ENCODE peak calls at places on chromosomes 3 and 15, in eight cellular contexts. One of them, this sample, is unnamed.

GRCh38 chr3:143170676-143171075 is 51.1 kb downstream of the CHST2 start:
- DNase-seq in lower lobe of right lung: no peak
- DNase-seq in substantia nigra: no peak
- DNase-seq in choroid plexus epithelial cell: peak
- DNase-seq in EL: peak
- DNase-seq in prostate gland: no peak
- DNase-seq in T-cell: no peak
- DNase-seq in Caki2: no peak
- DNase-seq in this sample: no peak

GRCh38 chr15:63186065-63186464 is 3.3 kb upstream of the RAB8B start:
- DNase-seq in lower lobe of right lung: no peak
- DNase-seq in substantia nigra: no peak
- DNase-seq in choroid plexus epithelial cell: peak
- DNase-seq in EL: peak
- DNase-seq in prostate gland: no peak
- DNase-seq in T-cell: no peak
- DNase-seq in Caki2: peak
- DNase-seq in this sample: no peak

GRCh38 chr3:129132097-129132866 is 10.7 kb upstream of the RAB43 start:
- DNase-seq in lower lobe of right lung: no peak
- DNase-seq in substantia nigra: no peak
- DNase-seq in choroid plexus epithelial cell: no peak
- DNase-seq in EL: no peak
- DNase-seq in prostate gland: no peak
- DNase-seq in T-cell: no peak
- DNase-seq in Caki2: no peak
- DNase-seq in this sample: no peak

GRCh38 chr3:182104811-182105316 is 393.1 kb downstream of the SOX2 start:
- DNase-seq in lower lobe of right lung: no peak
- DNase-seq in substantia nigra: no peak
- DNase-seq in choroid plexus epithelial cell: no peak
- DNase-seq in EL: no peak
- DNase-seq in prostate gland: no peak
- DNase-seq in T-cell: no peak
- DNase-seq in Caki2: no peak
- DNase-seq in this sample: no peak

GRCh38 chr3:18436213-18436612 is 11.1 kb upstream of the SATB1 start:
- DNase-seq in lower lobe of right lung: no peak
- DNase-seq in substantia nigra: no peak
- DNase-seq in choroid plexus epithelial cell: no peak
- DNase-seq in EL: no peak
- DNase-seq in prostate gland: no peak
- DNase-seq in T-cell: no peak
- DNase-seq in Caki2: no peak
- DNase-seq in this sample: no peak

GRCh38 chr3:146523536-146523935 is 20.9 kb downstream of the PLSCR1 start:
- DNase-seq in lower lobe of right lung: no peak
- DNase-seq in substantia nigra: no peak
- DNase-seq in choroid plexus epithelial cell: no peak
- DNase-seq in EL: no peak
- DNase-seq in prostate gland: no peak
- DNase-seq in T-cell: no peak
- DNase-seq in Caki2: no peak
- DNase-seq in this sample: no peak

GRCh38 chr3:159635047-159635641 is 353.5 kb upstream of the IL12A start:
- DNase-seq in lower lobe of right lung: no peak
- DNase-seq in substantia nigra: no peak
- DNase-seq in choroid plexus epithelial cell: peak
- DNase-seq in EL: peak
- DNase-seq in prostate gland: no peak
- DNase-seq in T-cell: no peak
- DNase-seq in Caki2: no peak
- DNase-seq in this sample: no peak

GRCh38 chr3:31634485-31634884 is 101.8 kb downstream of the STT3B start:
- DNase-seq in lower lobe of right lung: no peak
- DNase-seq in substantia nigra: no peak
- DNase-seq in choroid plexus epithelial cell: peak
- DNase-seq in EL: peak
- DNase-seq in prostate gland: no peak
- DNase-seq in T-cell: no peak
- DNase-seq in Caki2: no peak
- DNase-seq in this sample: no peak

GRCh38 chr3:162370136-162370535 is 873.5 kb downstream of the OTOL1 start:
- DNase-seq in lower lobe of right lung: no peak
- DNase-seq in substantia nigra: no peak
- DNase-seq in choroid plexus epithelial cell: no peak
- DNase-seq in EL: no peak
- DNase-seq in prostate gland: no peak
- DNase-seq in T-cell: no peak
- DNase-seq in Caki2: no peak
- DNase-seq in this sample: no peak

GRCh38 chr3:125043599-125044151 is 12.1 kb downstream of the HEG1 start:
- DNase-seq in lower lobe of right lung: no peak
- DNase-seq in substantia nigra: no peak
- DNase-seq in choroid plexus epithelial cell: no peak
- DNase-seq in EL: no peak
- DNase-seq in prostate gland: peak
- DNase-seq in T-cell: no peak
- DNase-seq in Caki2: no peak
- DNase-seq in this sample: no peak

GRCh38 chr15:60780147-60780546 is 301.2 kb upstream of the ICE2 start:
- DNase-seq in lower lobe of right lung: no peak
- DNase-seq in substantia nigra: no peak
- DNase-seq in choroid plexus epithelial cell: no peak
- DNase-seq in EL: no peak
- DNase-seq in prostate gland: no peak
- DNase-seq in T-cell: no peak
- DNase-seq in Caki2: no peak
- DNase-seq in this sample: no peak

GRCh38 chr3:144801890-144802289 is 830.3 kb downstream of the DIPK2A start:
- DNase-seq in lower lobe of right lung: peak
- DNase-seq in substantia nigra: no peak
- DNase-seq in choroid plexus epithelial cell: no peak
- DNase-seq in EL: no peak
- DNase-seq in prostate gland: no peak
- DNase-seq in T-cell: no peak
- DNase-seq in Caki2: no peak
- DNase-seq in this sample: no peak

GRCh38 chr15:34588046-34588674 is 4.7 kb upstream of the GOLGA8B start:
- DNase-seq in lower lobe of right lung: no peak
- DNase-seq in substantia nigra: peak
- DNase-seq in choroid plexus epithelial cell: peak
- DNase-seq in EL: peak
- DNase-seq in prostate gland: peak
- DNase-seq in T-cell: peak
- DNase-seq in Caki2: peak
- DNase-seq in this sample: peak

GRCh38 chr3:77667901-77668300 is 628.0 kb downstream of the ROBO2 start:
- DNase-seq in lower lobe of right lung: no peak
- DNase-seq in substantia nigra: no peak
- DNase-seq in choroid plexus epithelial cell: no peak
- DNase-seq in EL: no peak
- DNase-seq in prostate gland: no peak
- DNase-seq in T-cell: no peak
- DNase-seq in Caki2: no peak
- DNase-seq in this sample: no peak

GRCh38 chr15:93087825-93088199 is 1.2 kb downstream of the RGMA start:
- DNase-seq in lower lobe of right lung: peak
- DNase-seq in substantia nigra: peak
- DNase-seq in choroid plexus epithelial cell: peak
- DNase-seq in EL: peak
- DNase-seq in prostate gland: peak
- DNase-seq in T-cell: peak
- DNase-seq in Caki2: peak
- DNase-seq in this sample: peak

GRCh38 chr3:108518895-108519294 is 8.5 kb upstream of the MYH15 start:
- DNase-seq in lower lobe of right lung: no peak
- DNase-seq in substantia nigra: no peak
- DNase-seq in choroid plexus epithelial cell: peak
- DNase-seq in EL: peak
- DNase-seq in prostate gland: no peak
- DNase-seq in T-cell: no peak
- DNase-seq in Caki2: no peak
- DNase-seq in this sample: no peak

GRCh38 chr3:134249935-134250716 is 533 bp downstream of the RYK start:
- DNase-seq in lower lobe of right lung: peak
- DNase-seq in substantia nigra: peak
- DNase-seq in choroid plexus epithelial cell: peak
- DNase-seq in EL: peak
- DNase-seq in prostate gland: peak
- DNase-seq in T-cell: peak
- DNase-seq in Caki2: peak
- DNase-seq in this sample: peak

GRCh38 chr3:54547051-54547450 is 380.8 kb downstream of the LRTM1 start:
- DNase-seq in lower lobe of right lung: no peak
- DNase-seq in substantia nigra: no peak
- DNase-seq in choroid plexus epithelial cell: no peak
- DNase-seq in EL: no peak
- DNase-seq in prostate gland: peak
- DNase-seq in T-cell: no peak
- DNase-seq in Caki2: no peak
- DNase-seq in this sample: no peak

This sample was measured in T-helper 1 cell.